ENCODE peak calls at places on chromosomes 6 and 20, in six cellular contexts. A, Z, W, E, D and M are unnamed samples.

GRCh38 chr6:12440981-12441380 is 150.8 kb downstream of the EDN1 start:
- DNase-seq in A (no peak), Z (no peak), D (peak), E (no peak), W (peak), M (no peak)

GRCh38 chr6:56771189-56771588 is 128.5 kb upstream of the DST start:
- DNase-seq in E (no peak), W (no peak), A (no peak), Z (no peak), D (no peak), M (no peak)

GRCh38 chr6:137660296-137660731 is 166.1 kb upstream of the OLIG3 start:
- DNase-seq in E (no peak), D (no peak), A (peak), W (no peak), Z (no peak), M (no peak)

GRCh38 chr6:15331143-15331542 is 85.3 kb downstream of the JARID2 start:
- DNase-seq in Z (no peak), W (no peak), A (peak), D (peak), E (peak), M (no peak)

GRCh38 chr6:149094934-149095341 is 222.6 kb upstream of the TAB2 start:
- DNase-seq in A (no peak), W (no peak), D (no peak), Z (no peak), E (no peak), M (no peak)

GRCh38 chr6:142500265-142500786 is 198.5 kb downstream of the ADGRG6 start:
- DNase-seq in D (no peak), A (no peak), E (no peak), W (no peak), Z (no peak), M (no peak)

GRCh38 chr6:37840940-37841300 is 21.4 kb downstream of the ZFAND3 start:
- DNase-seq in Z (no peak), E (no peak), D (no peak), A (no peak), W (no peak), M (no peak)

GRCh38 chr20:37649017-37649416 is 44.8 kb upstream of the CTNNBL1 start:
- DNase-seq in D (no peak), E (no peak), Z (no peak), W (no peak), A (no peak), M (no peak)

GRCh38 chr6:134686071-134686470 is 263.8 kb downstream of the ALDH8A1 start:
- DNase-seq in Z (no peak), W (no peak), E (no peak), D (peak), A (no peak), M (no peak)

GRCh38 chr20:62929051-62929538 is 2.8 kb upstream of the DIDO1 start:
- DNase-seq in E (peak), W (peak), D (peak), Z (no peak), A (peak), M (no peak)

GRCh38 chr6:20455175-20456075 is 53.7 kb downstream of the E2F3 start:
- DNase-seq in Z (no peak), W (no peak), D (peak), A (no peak), E (no peak), M (no peak)

GRCh38 chr6:44110005-44110681 is 17.1 kb downstream of the MRPL14 start:
- DNase-seq in W (no peak), D (no peak), A (no peak), E (no peak), Z (no peak), M (no peak)

GRCh38 chr6:135506270-135506997 is 8.9 kb upstream of the AHI1 start:
- DNase-seq in A (peak), Z (peak), E (no peak), W (peak), D (peak), M (peak)

GRCh38 chr6:42017021-42017643 is 33.2 kb upstream of the TAF8 start:
- DNase-seq in D (peak), Z (peak), W (peak), A (no peak), E (no peak), M (peak)

GRCh38 chr6:149236584-149236983 is 80.9 kb upstream of the TAB2 start:
- DNase-seq in Z (peak), A (no peak), W (no peak), E (no peak), D (no peak), M (no peak)

GRCh38 chr6:25389501-25389900 is 110.3 kb downstream of the CARMIL1 start:
- DNase-seq in D (peak), Z (no peak), W (no peak), E (no peak), A (no peak), M (no peak)

GRCh38 chr6:21947751-21948386 is 349.0 kb downstream of the PRL start:
- DNase-seq in W (no peak), Z (peak), E (no peak), A (no peak), D (no peak), M (no peak)

GRCh38 chr6:43274916-43275597 is 23.0 kb upstream of the SLC22A7 start:
- DNase-seq in A (peak), W (peak), D (no peak), E (no peak), Z (peak), M (no peak)

GRCh38 chr6:157656437-157657005 is 166.5 kb upstream of the SNX9 start:
- DNase-seq in D (no peak), Z (no peak), E (no peak), W (no peak), A (no peak), M (no peak)

GRCh38 chr20:3163099-3164042 is 3.7 kb upstream of the FASTKD5 start:
- DNase-seq in E (no peak), Z (peak), D (no peak), A (no peak), W (no peak), M (no peak)

GRCh38 chr6:55578537-55579363 is at the start of gene HMGCLL1:
- DNase-seq in A (no peak), W (no peak), D (peak), Z (peak), E (peak), M (no peak)

GRCh38 chr20:3237958-3238615 is 903 bp downstream of the SLC4A11 start:
- DNase-seq in D (no peak), W (no peak), E (no peak), A (no peak), Z (peak), M (peak)

GRCh38 chr6:15882915-15883314 is 220.1 kb upstream of the DTNBP1 start:
- DNase-seq in A (no peak), E (no peak), Z (peak), D (no peak), W (no peak), M (no peak)

GRCh38 chr20:59086923-59087322 is 44.3 kb upstream of the PRELID3B start:
- DNase-seq in W (no peak), A (no peak), Z (no peak), E (no peak), D (no peak), M (no peak)

GRCh38 chr20:50312682-50313187 is 122.1 kb downstream of the CEBPB start:
- DNase-seq in A (no peak), D (peak), E (no peak), W (no peak), Z (no peak), M (no peak)

GRCh38 chr6:166279393-166279679 is 28.9 kb downstream of the PRR18 start:
- DNase-seq in D (no peak), E (no peak), W (no peak), Z (no peak), A (no peak), M (no peak)

GRCh38 chr20:19827818-19828217 is 69.8 kb downstream of the RIN2 start:
- DNase-seq in Z (no peak), E (no peak), A (no peak), W (no peak), D (no peak), M (no peak)

GRCh38 chr6:87700729-87701675 is 1.0 kb downstream of the AKIRIN2 start:
- DNase-seq in Z (peak), A (peak), W (peak), E (peak), D (peak), M (peak)

GRCh38 chr20:40286991-40287531 is 402.0 kb downstream of the MAFB start:
- DNase-seq in Z (peak), E (no peak), A (no peak), W (no peak), D (peak), M (no peak)

GRCh38 chr20:63094767-63095499 is 88.2 kb upstream of the BHLHE23 start:
- DNase-seq in Z (peak), A (no peak), D (no peak), W (no peak), E (no peak), M (no peak)

GRCh38 chr6:169370666-169371343 is 117.2 kb upstream of the THBS2 start:
- DNase-seq in E (no peak), Z (no peak), D (no peak), W (no peak), A (no peak), M (no peak)

GRCh38 chr6:132133734-132134490 is 182.7 kb upstream of the CCN2 start:
- DNase-seq in A (no peak), E (no peak), W (no peak), D (no peak), Z (no peak), M (peak)

GRCh38 chr6:161227004-161227950 is 46.6 kb downstream of the AGPAT4 start:
- DNase-seq in D (no peak), E (no peak), W (no peak), Z (no peak), A (no peak), M (no peak)

GRCh38 chr6:13362432-13362831 is 34.1 kb upstream of the TBC1D7 start:
- DNase-seq in A (no peak), D (no peak), E (peak), W (no peak), Z (no peak), M (no peak)

GRCh38 chr6:88908598-88909548 is 54.5 kb downstream of the RNGTT start:
- DNase-seq in A (no peak), E (no peak), Z (no peak), W (no peak), D (peak), M (no peak)

GRCh38 chr6:24330137-24330732 is 27.6 kb downstream of the DCDC2 start:
- DNase-seq in A (peak), Z (no peak), W (no peak), E (peak), D (peak), M (no peak)

GRCh38 chr20:23627501-23627900 is 10.3 kb downstream of the CST3 start:
- DNase-seq in D (no peak), W (no peak), E (no peak), Z (no peak), A (no peak), M (no peak)

GRCh38 chr20:9156529-9157280 is 87.8 kb downstream of the PLCB4 start:
- DNase-seq in A (no peak), W (no peak), E (no peak), D (no peak), Z (no peak), M (no peak)

GRCh38 chr6:17397764-17398194 is 4.4 kb downstream of the CAP2 start:
- DNase-seq in W (no peak), E (peak), D (peak), Z (no peak), A (no peak), M (no peak)

DNA sequence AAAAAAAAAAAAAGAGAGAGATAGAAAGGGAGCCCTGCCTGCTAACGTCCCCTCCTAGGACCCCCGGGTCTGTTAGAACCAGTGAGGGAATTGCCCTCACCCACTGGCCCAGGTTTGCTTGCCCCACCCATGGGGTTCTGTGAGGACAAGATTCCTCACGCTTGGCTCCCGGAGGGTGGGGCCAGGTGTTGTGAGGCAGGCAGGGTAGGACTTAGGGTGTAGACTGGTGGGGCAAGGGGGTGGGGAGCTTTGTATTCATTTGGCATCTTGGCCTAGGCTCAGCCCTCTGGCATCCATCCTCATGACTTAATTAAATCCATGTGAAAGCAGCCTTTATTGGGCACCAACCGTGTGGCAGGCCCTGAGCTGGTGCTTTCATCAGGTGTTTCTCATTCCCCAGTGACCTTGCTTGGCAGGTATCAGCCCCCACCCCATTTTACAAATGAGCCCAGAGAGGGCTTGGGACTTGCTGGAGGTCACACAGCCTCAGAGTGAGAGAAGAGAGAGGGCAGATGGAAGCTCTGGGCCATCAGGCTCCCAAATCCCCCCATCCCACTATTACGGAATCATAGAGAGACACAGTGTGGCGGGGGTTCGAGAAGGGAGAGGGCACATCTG is 19.0 kb downstream of the RAB44 start:
- DNase-seq in E (no peak), D (no peak), Z (no peak), W (no peak), A (no peak), M (no peak)
- H2AFZ ChIP-seq in E (no peak), D (no peak), Z (no peak), W (no peak), A (no peak), M (no peak)

GRCh38 chr6:70310063-70310694 is 7.3 kb upstream of the COL9A1 start:
- DNase-seq in W (peak), Z (peak), E (no peak), D (peak), A (peak), M (peak)
- H3K4me2 ChIP-seq in W (no peak), Z (no peak), E (no peak), D (no peak), A (no peak), M (no peak)

GRCh38 chr6:30507849-30508843 is 18.8 kb downstream of the HLA-E start:
- DNase-seq in Z (no peak), E (no peak), D (no peak), A (no peak), W (no peak), M (peak)
- H2AFZ ChIP-seq in Z (no peak), E (no peak), D (no peak), A (no peak), W (peak), M (peak)

DNA sequence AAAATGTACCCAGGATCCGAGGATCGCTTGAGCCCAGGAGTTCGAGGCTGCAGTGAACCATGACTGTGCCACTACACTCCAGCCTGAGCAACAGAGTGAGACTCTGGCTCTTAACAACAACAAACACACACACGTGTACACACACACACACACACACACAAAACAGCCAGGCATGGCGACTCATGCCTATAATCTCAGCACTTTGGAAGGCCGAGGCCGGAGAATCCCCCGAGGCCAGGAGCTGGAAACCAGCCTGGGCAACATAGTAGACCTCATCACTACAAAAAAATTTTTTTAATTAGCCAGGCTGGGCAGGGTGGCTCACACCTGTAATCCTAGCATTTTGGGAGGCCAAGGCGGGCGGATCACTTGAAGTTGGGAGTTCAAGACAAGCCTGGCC is 23.3 kb upstream of the ARFGEF2 start:
- DNase-seq in D (no peak), Z (no peak), A (no peak), E (peak), W (no peak), M (no peak)
- H3K4me2 ChIP-seq in D (no peak), Z (no peak), A (no peak), E (no peak), W (no peak), M (peak)

GRCh38 chr6:159041181-159041580 is 3.6 kb downstream of the TAGAP start:
- DNase-seq in E (no peak), W (no peak), Z (no peak), A (no peak), D (no peak), M (no peak)

GRCh38 chr6:159043236-159043635 is 1.6 kb downstream of the TAGAP start:
- DNase-seq in A (no peak), E (no peak), Z (no peak), D (no peak), W (no peak), M (peak)

GRCh38 chr6:159042824-159043181 is 2.0 kb downstream of the TAGAP start:
- DNase-seq in Z (no peak), A (no peak), D (no peak), E (no peak), W (no peak), M (no peak)

GRCh38 chr6:159043986-159044385 is 805 bp downstream of the TAGAP start:
- DNase-seq in A (no peak), E (no peak), D (no peak), Z (no peak), W (no peak), M (peak)

DNA sequence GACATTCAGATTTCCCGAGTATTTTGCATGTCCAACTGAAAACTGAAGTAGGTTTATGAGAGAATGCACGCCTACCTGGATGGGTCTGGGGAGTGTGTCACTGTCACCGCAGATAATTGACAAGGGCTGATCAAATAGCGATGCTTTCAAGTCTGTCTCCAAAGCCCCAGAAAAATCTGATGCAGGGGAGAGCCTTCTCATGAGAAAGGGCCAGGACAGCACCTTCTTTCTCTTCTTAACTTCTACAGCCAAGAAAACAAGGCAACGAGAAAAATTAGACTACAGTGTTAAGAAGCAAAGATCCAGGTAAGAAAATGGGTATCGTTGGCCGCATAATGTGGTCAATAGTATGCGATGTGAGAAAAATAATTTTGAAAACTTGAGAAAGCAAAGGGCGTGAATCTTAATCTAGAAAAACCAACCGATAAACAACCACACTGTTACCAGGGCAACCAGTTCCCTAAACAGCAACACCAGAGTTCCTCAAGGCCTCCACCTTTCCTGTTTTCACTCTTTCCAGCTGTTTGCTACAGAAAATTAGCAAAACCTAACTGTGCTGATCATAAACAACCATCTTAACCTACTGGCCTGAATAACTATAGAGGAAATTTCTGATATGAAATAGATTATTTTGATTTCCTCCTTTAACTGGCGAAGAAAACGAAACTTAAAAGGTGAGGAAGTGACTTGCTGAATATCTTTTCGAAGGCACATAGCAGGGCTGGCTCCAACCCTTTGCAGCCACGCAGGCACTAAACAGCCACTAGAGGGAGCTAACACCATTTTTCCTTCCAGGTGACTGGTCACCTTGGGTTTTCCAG is 2.6 kb downstream of the TAGAP start:
- DNase-seq in D (peak), A (peak), Z (peak), W (peak), E (peak), M (peak)
- H2AFZ ChIP-seq in D (peak), A (no peak), Z (no peak), W (peak), E (no peak), M (no peak)